ENCODE peak calls at places on chromosomes 11 and 22, in seven cellular contexts. X is hepatocyte, T is colonic mucosa, R is thoracic aorta, E is SK-N-SH, W is spleen, G is GM23248. L is an unnamed sample. For H3K4me1, the result is how much of the 10 kb centered on the place peaks cover.

GRCh38 chr11:76796511-76797203 is 13.5 kb downstream of the TSKU start:
- DNase-seq in X (no peak), T (no peak), R (no peak), E (no peak), W (peak), G (no peak), L (no peak)

GRCh38 chr11:26331911-26332571 is at the start of gene ANO3:
- DNase-seq in X (peak), T (peak), R (no peak), E (peak), W (no peak), G (peak), L (peak)

GRCh38 chr11:133892584-133893380 is 47.5 kb upstream of the SPATA19 start:
- DNase-seq in X (no peak), T (no peak), R (no peak), E (peak), W (no peak), G (no peak), L (no peak)

GRCh38 chr11:8030526-8031247 is 43.5 kb downstream of the EIF3F start:
- DNase-seq in X (no peak), T (no peak), R (no peak), E (no peak), W (no peak), G (no peak), L (no peak)

GRCh38 chr11:11010624-11011127 is 152.8 kb upstream of the ZBED5 start:
- DNase-seq in X (peak), T (peak), R (no peak), E (peak), W (no peak), G (peak), L (peak)

GRCh38 chr22:20813056-20813455 is 39.1 kb downstream of the SERPIND1 start:
- DNase-seq in X (no peak), T (no peak), R (no peak), E (no peak), W (no peak), G (no peak), L (no peak)

GRCh38 chr11:63961608-63962412 is 12.6 kb upstream of the COX8A start:
- DNase-seq in X (peak), T (peak), R (no peak), E (peak), W (no peak), G (peak), L (peak)

GRCh38 chr22:44329179-44329796 is 16.5 kb upstream of the SHISAL1 start:
- DNase-seq in X (no peak), T (no peak), R (no peak), E (no peak), W (no peak), G (peak), L (no peak)

GRCh38 chr11:87722756-87723599 is 452.3 kb downstream of the RAB38 start:
- DNase-seq in X (peak), T (peak), R (no peak), E (peak), W (no peak), G (peak), L (peak)

GRCh38 chr11:101715281-101715680 is 131.5 kb upstream of the TRPC6 start:
- DNase-seq in X (no peak), T (no peak), R (no peak), E (no peak), W (no peak), G (no peak), L (no peak)

GRCh38 chr22:32480238-32480637 is 5.6 kb downstream of the FBXO7 start:
- DNase-seq in X (no peak), T (no peak), R (no peak), E (no peak), W (no peak), G (no peak), L (no peak)

GRCh38 chr22:50276143-50276542 is 6.0 kb upstream of the MAPK11 start:
- DNase-seq in X (peak), T (peak), R (no peak), E (peak), W (peak), G (peak), L (peak)

GRCh38 chr11:29448246-29448877 is 568.5 kb downstream of the KCNA4 start:
- DNase-seq in X (peak), T (no peak), R (no peak), E (no peak), W (no peak), G (peak), L (peak)

GRCh38 chr11:108388576-108388975 is 78.8 kb downstream of the C11orf65 start:
- DNase-seq in X (no peak), T (no peak), R (no peak), E (no peak), W (no peak), G (no peak), L (no peak)

GRCh38 chr11:122226810-122227379 is 110.9 kb upstream of the BLID start:
- DNase-seq in X (no peak), T (no peak), R (no peak), E (no peak), W (no peak), G (peak), L (no peak)

GRCh38 chr11:32068134-32068533 is 22.7 kb upstream of the RCN1 start:
- DNase-seq in X (peak), T (no peak), R (no peak), E (no peak), W (no peak), G (peak), L (no peak)

GRCh38 chr22:33557836-33558235 is 362.4 kb downstream of the LARGE1 start:
- DNase-seq in X (no peak), T (no peak), R (no peak), E (no peak), W (no peak), G (no peak), L (no peak)

GRCh38 chr11:3022300-3022967 is 30.3 kb upstream of the NAP1L4 start:
- DNase-seq in X (no peak), T (no peak), R (no peak), E (no peak), W (no peak), G (peak), L (peak)

GRCh38 chr11:11230802-11231562 is 122.1 kb downstream of the CSNK2A3 start:
- DNase-seq in X (no peak), T (no peak), R (no peak), E (peak), W (no peak), G (peak), L (no peak)

GRCh38 chr11:85939099-85940015 is 84.2 kb downstream of the CCDC83 start:
- DNase-seq in X (no peak), T (no peak), R (no peak), E (no peak), W (no peak), G (no peak), L (no peak)

GRCh38 chr22:42623301-42623751 is 8.6 kb upstream of the POLDIP3 start:
- DNase-seq in X (no peak), T (peak), R (no peak), E (no peak), W (peak), G (no peak), L (no peak)

GRCh38 chr22:26401726-26402125 is 27.3 kb upstream of the ASPHD2 start:
- DNase-seq in X (no peak), T (no peak), R (no peak), E (no peak), W (no peak), G (no peak), L (no peak)

GRCh38 chr22:31082606-31083376 is 1.7 kb downstream of the SMTN start:
- DNase-seq in X (peak), T (peak), R (no peak), E (peak), W (peak), G (peak), L (peak)

GRCh38 chr11:80103149-80103859 is 662.5 kb upstream of the TENM4 start:
- DNase-seq in X (peak), T (no peak), R (no peak), E (no peak), W (no peak), G (peak), L (peak)

GRCh38 chr11:7642747-7643146 is 30.6 kb downstream of the CYB5R2 start:
- DNase-seq in X (no peak), T (no peak), R (no peak), E (no peak), W (no peak), G (no peak), L (no peak)

GRCh38 chr22:47859891-47860290 is 1097.4 kb downstream of the TBC1D22A start:
- DNase-seq in X (no peak), T (no peak), R (no peak), E (no peak), W (no peak), G (no peak), L (no peak)

GRCh38 chr11:60343094-60343704 is 16.1 kb downstream of the MS4A6E start:
- DNase-seq in X (no peak), T (no peak), R (no peak), E (no peak), W (no peak), G (peak), L (no peak)

GRCh38 chr22:46612904-46613605 is 7.1 kb upstream of the GRAMD4 start:
- DNase-seq in X (no peak), T (peak), R (no peak), E (peak), W (peak), G (no peak), L (no peak)

GRCh38 chr22:40107244-40107643 is 70.5 kb upstream of the TNRC6B start:
- DNase-seq in X (no peak), T (no peak), R (no peak), E (no peak), W (no peak), G (peak), L (peak)

GRCh38 chr11:35688023-35688422 is 25.4 kb downstream of the TRIM44 start:
- DNase-seq in X (no peak), T (no peak), R (no peak), E (no peak), W (no peak), G (peak), L (no peak)

GRCh38 chr11:35579557-35580396 is 38.5 kb upstream of the FJX1 start:
- DNase-seq in X (peak), T (no peak), R (no peak), E (no peak), W (no peak), G (peak), L (peak)

GRCh38 chr22:19909350-19910179 is 32.0 kb upstream of the COMT start:
- DNase-seq in X (peak), T (peak), R (peak), E (peak), W (peak), G (peak), L (peak)

GRCh38 chr22:20976291-20976877 is 5.7 kb upstream of the LZTR1 start:
- DNase-seq in X (no peak), T (no peak), R (no peak), E (no peak), W (no peak), G (no peak), L (no peak)

GRCh38 chr11:96393753-96394348 is 4.0 kb downstream of the JRKL start:
- DNase-seq in X (peak), T (no peak), R (no peak), E (peak), W (no peak), G (peak), L (peak)

GRCh38 chr22:44289429-44290171 is 23.2 kb downstream of the SHISAL1 start:
- DNase-seq in X (no peak), T (no peak), R (no peak), E (peak), W (no peak), G (peak), L (no peak)

GRCh38 chr11:86515297-86516094 is 140.8 kb downstream of the CCDC81 start:
- DNase-seq in X (peak), T (no peak), R (no peak), E (peak), W (no peak), G (peak), L (peak)

GRCh38 chr11:82927264-82927880 is 25.8 kb downstream of the DDIAS start:
- DNase-seq in X (peak), T (peak), R (no peak), E (peak), W (no peak), G (peak), L (peak)

GRCh38 chr11:65575568-65576231 is at the start of gene EHBP1L1:
- DNase-seq in X (peak), T (peak), R (no peak), E (peak), W (peak), G (peak), L (peak)

GRCh38 chr11:74784234-74784633 is 35.6 kb downstream of the RNF169 start:
- DNase-seq in X (no peak), T (no peak), R (no peak), E (no peak), W (no peak), G (no peak), L (no peak)
- H3K4me1 ChIP-seq in X (under half), T (under half), R (under half), E (under half), W (under half), G (under half), L (under half)

GRCh38 chr11:57653162-57653561 is 3.5 kb upstream of the YPEL4 start:
- DNase-seq in X (no peak), T (no peak), R (no peak), E (no peak), W (no peak), G (no peak), L (no peak)

GRCh38 chr11:57651408-57651807 is 1.7 kb upstream of the YPEL4 start:
- DNase-seq in X (no peak), T (no peak), R (no peak), E (no peak), W (no peak), G (no peak), L (no peak)

GRCh38 chr11:57648791-57649735 is 649 bp downstream of the YPEL4 start:
- DNase-seq in X (peak), T (no peak), R (no peak), E (peak), W (no peak), G (peak), L (peak)

GRCh38 chr11:57649826-57650738 is at the start of gene YPEL4:
- DNase-seq in X (peak), T (no peak), R (no peak), E (peak), W (peak), G (peak), L (peak)

GRCh38 chr11:57650739-57651090 is 1.0 kb upstream of the YPEL4 start:
- DNase-seq in X (no peak), T (no peak), R (no peak), E (no peak), W (no peak), G (no peak), L (no peak)
- H3K4me3 ChIP-seq in X (no peak), T (no peak), R (no peak), E (no peak), W (no peak), G (no peak), L (no peak)

GRCh38 chr22:29353286-29353685 is 35.1 kb downstream of the AP1B1 start:
- DNase-seq in X (no peak), T (no peak), R (no peak), E (no peak), W (no peak), G (no peak), L (no peak)

GRCh38 chr22:29353860-29354259 is 34.5 kb downstream of the AP1B1 start:
- DNase-seq in X (no peak), T (no peak), R (no peak), E (no peak), W (no peak), G (no peak), L (no peak)

GRCh38 chr22:29351042-29351441 is 35.5 kb upstream of the RASL10A start:
- DNase-seq in X (no peak), T (peak), R (no peak), E (no peak), W (no peak), G (no peak), L (no peak)

GRCh38 chr22:29352778-29353177 is 35.6 kb downstream of the AP1B1 start:
- DNase-seq in X (no peak), T (no peak), R (no peak), E (no peak), W (no peak), G (no peak), L (no peak)

GRCh38 chr22:29351891-29352290 is 36.4 kb upstream of the RASL10A start:
- DNase-seq in X (no peak), T (no peak), R (no peak), E (no peak), W (peak), G (no peak), L (no peak)
- H3K4me1 ChIP-seq in X (under half), T (under half), R (under half), E (under half), W (under half), G (under half), L (under half)

DNA sequence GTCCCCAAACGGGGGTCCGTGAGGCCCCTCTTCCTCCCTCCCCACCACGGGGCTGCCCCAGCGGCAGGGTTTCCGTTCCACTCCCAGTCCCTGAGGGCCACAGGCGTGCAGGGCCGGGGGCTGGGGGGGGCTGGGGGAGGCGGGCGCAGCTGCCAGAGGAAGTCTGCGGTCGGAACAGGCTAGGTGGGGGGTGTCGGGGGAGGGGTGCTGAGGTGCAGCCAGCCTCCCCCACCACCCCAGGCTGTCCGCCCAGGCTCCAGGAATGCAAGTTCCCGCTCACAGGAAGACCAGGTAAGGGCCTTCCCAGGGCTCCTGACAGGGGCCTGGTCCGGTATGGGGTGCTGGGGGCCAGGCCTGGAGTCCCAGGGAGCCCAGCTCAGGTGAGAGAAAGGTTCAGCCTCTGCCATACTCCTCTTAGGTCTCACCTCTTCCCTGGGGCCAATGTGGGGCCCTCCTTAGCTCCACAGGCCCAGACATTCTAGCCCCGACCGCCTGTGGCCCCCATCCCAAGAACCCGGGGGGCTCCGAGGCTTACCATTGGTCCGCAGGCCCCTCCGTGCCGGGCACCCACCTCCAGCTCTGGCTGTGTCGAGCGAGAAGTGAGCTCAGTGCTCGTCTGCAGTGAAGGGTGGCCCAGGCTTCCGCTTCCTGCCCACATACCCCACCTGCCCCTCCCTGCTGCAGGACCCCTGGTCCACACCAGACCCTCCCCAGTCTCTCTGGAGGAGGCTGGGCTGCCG is at the start of gene PTPRCAP:
- DNase-seq in X (no peak), T (no peak), R (no peak), E (no peak), W (peak), G (no peak), L (no peak)
- H3K4me3 ChIP-seq in X (no peak), T (peak), R (peak), E (no peak), W (peak), G (no peak), L (no peak)

DNA sequence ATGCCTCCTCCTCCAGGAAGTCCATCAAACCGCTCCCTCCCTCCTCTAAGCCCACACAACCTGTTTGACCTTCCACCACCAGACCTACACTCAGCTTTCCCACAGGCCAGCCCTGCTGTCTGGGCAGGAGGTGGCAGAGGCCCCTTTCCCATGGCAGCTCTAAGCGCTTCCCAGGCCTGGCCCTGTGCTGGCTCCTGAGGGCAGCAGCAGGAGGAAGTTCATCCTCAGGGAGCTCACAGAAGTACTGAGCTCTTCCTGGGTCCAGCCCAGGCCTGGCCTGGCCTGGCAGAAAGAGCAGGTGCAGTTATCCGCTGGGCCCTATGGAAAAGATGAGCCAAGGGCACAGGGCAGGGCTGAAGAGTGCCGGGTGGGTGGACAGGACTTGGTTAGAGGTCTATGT is 31.4 kb downstream of the ARAP1 start:
- DNase-seq in X (no peak), T (no peak), R (no peak), E (no peak), W (no peak), G (peak), L (no peak)
- H3K4me1 ChIP-seq in X (under half), T (under half), R (under half), E (under half), W (half or more), G (under half), L (under half)

DNA sequence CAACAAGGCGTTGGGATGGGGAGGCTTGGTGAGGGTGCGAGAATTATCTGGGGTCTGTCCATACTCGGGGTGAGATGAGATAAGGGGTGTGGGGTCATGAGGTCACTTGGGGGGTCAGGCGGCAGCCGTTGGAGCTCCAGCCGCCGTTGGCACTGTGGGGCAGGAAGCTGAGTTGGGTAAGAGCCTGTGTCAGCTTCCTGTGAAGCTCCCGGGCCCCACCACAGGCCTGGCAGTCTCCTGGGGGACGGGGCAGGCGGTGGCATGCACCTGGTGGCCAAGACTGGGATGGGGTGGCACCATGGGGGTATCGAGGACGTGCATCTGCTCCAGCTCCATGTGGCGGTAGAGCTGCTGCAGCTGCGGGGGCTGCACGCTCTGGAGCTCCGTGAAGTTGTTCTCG is 7.1 kb upstream of the MYBPC3 start:
- DNase-seq in X (no peak), T (no peak), R (no peak), E (no peak), W (peak), G (no peak), L (no peak)
- H3K4me3 ChIP-seq in X (no peak), T (no peak), R (no peak), E (no peak), W (no peak), G (no peak), L (no peak)

L was measured in adipocyte.